ENCODE peak calls at places on chromosomes 1 and 21, in seven cellular contexts. J is right atrium auricular region, P is islet precursor cell, Q is iPS DF 19.7, B is astrocyte of the cerebellum, K is left cardiac atrium, D is upper lobe of right lung. C is an unnamed sample.

GRCh38 chr21:34061983-34062382 is 11.4 kb upstream of the MRPS6 start:
- DNase-seq in P (no peak), B (no peak), Q (no peak), J (no peak), K (no peak), D (no peak), C (no peak)

GRCh38 chr1:90835661-90836344 is 118.7 kb upstream of the BARHL2 start:
- DNase-seq in J (no peak), B (no peak), K (peak), Q (no peak), D (no peak), P (peak), C (no peak)

GRCh38 chr1:156337052-156337887 is 822 bp downstream of the CCT3 start:
- DNase-seq in D (no peak), K (no peak), B (no peak), J (no peak), Q (no peak), P (no peak), C (no peak)

GRCh38 chr1:35122311-35122710 is 43.1 kb downstream of the ZMYM1 start:
- DNase-seq in D (no peak), Q (no peak), J (no peak), K (no peak), P (no peak), B (no peak), C (no peak)

GRCh38 chr1:240402318-240402717 is 209.6 kb downstream of the GREM2 start:
- DNase-seq in J (no peak), D (no peak), P (no peak), Q (no peak), B (no peak), K (no peak), C (no peak)

GRCh38 chr1:11707621-11708276 is 16.2 kb downstream of the DRAXIN start:
- DNase-seq in P (peak), B (no peak), J (no peak), D (peak), Q (no peak), K (peak), C (peak)

GRCh38 chr1:209266590-209267172 is 316.8 kb upstream of the CAMK1G start:
- DNase-seq in Q (no peak), J (no peak), D (no peak), P (no peak), K (no peak), B (no peak), C (no peak)

GRCh38 chr1:204426035-204426436 is 14.4 kb upstream of the PPP1R15B start:
- DNase-seq in Q (no peak), P (peak), J (peak), D (no peak), K (no peak), B (no peak), C (no peak)

GRCh38 chr1:206739411-206740076 is 31.0 kb upstream of the IL19 start:
- DNase-seq in D (no peak), J (no peak), Q (no peak), P (peak), B (no peak), K (no peak), C (no peak)